ENCODE peak calls at places on chromosomes 3 and 15, in eight cellular contexts. S is lung, X is astrocyte of the spinal cord, G is cardiac fibroblast, A is stomach, E is epithelial cell of esophagus, R is sigmoid colon, N is BE2C. Q is an unnamed sample.
A peak's percentile ranks its signal among the peaks of the same experiment; 100 is the strongest.

GRCh38 chr3:114380233-114380645 is 86.4 kb downstream of the TIGIT start:
- DNase-seq in S (peak; percentile 33), X (peak; percentile 93), G (peak; percentile 91), A (peak; percentile 29), E (peak; percentile 43), R (peak; percentile 87), N (no peak), Q (peak; percentile 84)

GRCh38 chr3:108661699-108662098 is 72.2 kb downstream of the DZIP3 start:
- DNase-seq in S (no peak), X (no peak), G (peak; percentile 2), A (no peak), E (no peak), R (no peak), N (no peak), Q (no peak)

GRCh38 chr3:188196232-188196990 is 42.5 kb downstream of the LPP start:
- DNase-seq in S (no peak), X (no peak), G (no peak), A (no peak), E (no peak), R (no peak), N (no peak), Q (peak; percentile 36)

GRCh38 chr15:57216288-57216687 is 160.0 kb upstream of the CGNL1 start:
- DNase-seq in S (no peak), X (peak; percentile 85), G (peak; percentile 75), A (no peak), E (peak; percentile 82), R (no peak), N (no peak), Q (peak; percentile 84)

GRCh38 chr3:60384352-60384751 is 866.9 kb downstream of the FHIT start:
- DNase-seq in S (no peak), X (peak; percentile 22), G (no peak), A (no peak), E (no peak), R (no peak), N (no peak), Q (no peak)

GRCh38 chr3:167198949-167199348 is 181.1 kb downstream of the ZBBX start:
- DNase-seq in S (no peak), X (no peak), G (no peak), A (no peak), E (no peak), R (no peak), N (no peak), Q (no peak)

GRCh38 chr3:28130836-28131235 is 110.6 kb upstream of the CMC1 start:
- DNase-seq in S (no peak), X (no peak), G (no peak), A (no peak), E (no peak), R (no peak), N (no peak), Q (no peak)

GRCh38 chr15:79572691-79573340 is 140.7 kb downstream of the MINAR1 start:
- DNase-seq in S (no peak), X (no peak), G (no peak), A (peak; percentile 37), E (no peak), R (no peak), N (no peak), Q (no peak)

GRCh38 chr15:83365370-83365938 is 81.0 kb upstream of the BNC1 start:
- DNase-seq in S (peak; percentile 32), X (peak; percentile 37), G (peak; percentile 84), A (no peak), E (peak; percentile 88), R (no peak), N (peak; percentile 32), Q (peak; percentile 64)

GRCh38 chr3:183008303-183008702 is 28.0 kb upstream of the DCUN1D1 start:
- DNase-seq in S (no peak), X (no peak), G (no peak), A (no peak), E (no peak), R (no peak), N (no peak), Q (no peak)

GRCh38 chr3:44530957-44531356 is 24.0 kb upstream of the ZKSCAN7 start:
- DNase-seq in S (no peak), X (no peak), G (no peak), A (no peak), E (no peak), R (no peak), N (no peak), Q (no peak)

GRCh38 chr3:12963869-12964712 is 109.1 kb downstream of the IQSEC1 start:
- DNase-seq in S (no peak), X (peak; percentile 20), G (peak; percentile 45), A (no peak), E (no peak), R (no peak), N (no peak), Q (peak; percentile 37)

GRCh38 chr3:23653647-23654525 is 151.9 kb upstream of the UBE2E1 start:
- DNase-seq in S (no peak), X (no peak), G (no peak), A (no peak), E (no peak), R (no peak), N (no peak), Q (no peak)

GRCh38 chr3:112628038-112628437 is 12.9 kb downstream of the CCDC80 start:
- DNase-seq in S (no peak), X (no peak), G (no peak), A (no peak), E (no peak), R (no peak), N (no peak), Q (no peak)

DNA sequence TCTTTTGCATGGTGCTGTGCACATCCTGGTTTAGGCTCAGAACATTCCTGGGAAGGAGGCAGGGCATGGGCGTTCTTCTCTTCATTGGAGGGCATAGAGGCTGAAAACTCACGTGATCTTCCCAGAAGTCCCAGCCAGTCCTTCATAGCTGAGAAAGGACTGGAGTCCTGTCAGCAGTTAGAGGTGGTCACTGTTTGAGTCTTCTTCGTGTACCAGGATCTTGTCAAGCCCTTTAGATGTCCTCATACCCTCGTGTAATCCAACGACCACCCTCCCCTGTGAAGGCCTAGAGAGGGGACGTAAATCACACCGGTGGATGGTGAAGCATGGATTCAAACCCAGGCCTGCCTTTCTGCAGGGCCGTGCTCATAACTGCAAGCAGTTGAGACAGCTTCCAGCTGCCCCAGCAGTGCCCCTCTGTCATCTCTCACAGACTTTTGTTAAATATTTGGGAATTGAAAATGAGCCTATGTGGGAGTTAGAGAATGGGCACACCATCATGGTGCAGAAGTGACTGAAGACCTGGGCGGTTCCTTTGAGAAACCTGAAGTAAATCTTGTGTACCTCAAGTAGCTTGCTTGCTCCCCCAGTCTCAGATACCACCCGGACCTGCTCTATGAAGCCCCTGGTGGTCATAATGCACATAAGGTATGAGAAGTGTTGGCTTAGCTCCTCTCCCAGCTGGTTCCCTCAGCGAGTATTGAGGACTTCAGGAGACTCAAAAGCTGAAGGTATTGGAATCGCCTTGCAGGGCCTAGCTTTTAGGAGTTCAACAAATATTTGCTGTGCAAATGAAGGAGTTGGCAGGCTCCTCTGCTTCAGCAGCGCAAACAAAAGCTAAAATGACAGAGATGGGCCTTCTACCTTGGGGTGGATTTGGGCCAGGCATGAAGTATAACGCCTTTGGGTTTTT is 1.4 kb downstream of the CMTM8 start:
- DNase-seq in S (peak; percentile 40), X (peak; percentile 40), G (peak; percentile 57), A (peak; percentile 61), E (peak; percentile 35), R (no peak), N (peak; percentile 21), Q (no peak)
- TF ChIP-seq CTCF in S (peak; percentile 12), X (peak; percentile 49), G (peak; percentile 44), A (no peak), E (peak; percentile 41), R (no peak), N (peak; percentile 50), Q (no peak)

DNA sequence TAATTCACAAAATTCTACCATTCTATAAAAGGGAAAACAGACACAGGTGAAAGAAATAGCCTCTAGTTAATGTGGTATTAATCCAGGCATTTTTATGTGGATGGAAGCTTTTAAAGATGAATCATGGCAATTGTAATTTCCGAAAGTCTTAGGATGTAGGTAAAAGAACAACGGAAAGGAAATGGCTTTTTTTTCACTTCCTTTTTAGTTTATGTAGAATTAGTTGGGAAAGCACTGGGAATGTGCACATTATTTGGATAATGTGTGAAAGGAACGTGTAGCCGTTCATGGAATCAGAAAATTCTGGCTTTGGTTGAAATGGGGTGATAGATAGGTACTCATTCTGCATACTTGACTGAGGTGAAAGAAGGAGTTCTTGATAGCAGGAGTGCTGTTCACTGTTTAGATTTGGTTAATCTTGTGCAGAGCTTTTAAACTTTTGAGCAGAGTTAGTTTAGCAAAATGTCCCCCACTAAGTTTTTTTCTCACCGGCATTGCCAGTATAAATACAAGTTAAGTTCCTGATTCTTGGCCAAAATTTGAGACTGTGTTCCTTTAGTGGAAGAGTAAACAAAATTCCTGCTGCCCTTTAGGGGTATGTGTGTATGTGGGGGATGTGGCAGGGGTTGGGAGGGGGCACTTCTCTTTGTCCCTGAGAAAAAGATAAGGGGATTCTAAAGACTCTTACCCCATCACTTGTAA is 20.2 kb upstream of the UTS2B start:
- DNase-seq in S (no peak), X (no peak), G (peak; percentile 78), A (no peak), E (no peak), R (no peak), N (no peak), Q (no peak)
- H3K4me3 ChIP-seq in S (no peak overlapping the region), X (no peak overlapping the region), G (peak overlapping the region; percentile 28), A (no peak overlapping the region), E (no peak overlapping the region), R (no peak overlapping the region), N (no peak overlapping the region), Q (no peak overlapping the region)

GRCh38 chr3:120983321-120983665 is 75.3 kb downstream of the STXBP5L start:
- DNase-seq in S (no peak), X (no peak), G (no peak), A (no peak), E (no peak), R (no peak), N (no peak), Q (no peak)

GRCh38 chr3:120983841-120984240 is 75.8 kb downstream of the STXBP5L start:
- DNase-seq in S (no peak), X (no peak), G (no peak), A (no peak), E (peak; percentile 16), R (no peak), N (no peak), Q (no peak)

GRCh38 chr3:120985242-120985641 is 77.2 kb downstream of the STXBP5L start:
- DNase-seq in S (no peak), X (no peak), G (no peak), A (no peak), E (no peak), R (no peak), N (no peak), Q (no peak)

GRCh38 chr3:120982608-120983320 is 74.8 kb downstream of the STXBP5L start:
- DNase-seq in S (no peak), X (no peak), G (no peak), A (no peak), E (no peak), R (no peak), N (no peak), Q (no peak)
- TF ChIP-seq CTCF in S (no peak), X (no peak), G (no peak), A (no peak), E (no peak), R (no peak), N (no peak), Q (no peak)

DNA sequence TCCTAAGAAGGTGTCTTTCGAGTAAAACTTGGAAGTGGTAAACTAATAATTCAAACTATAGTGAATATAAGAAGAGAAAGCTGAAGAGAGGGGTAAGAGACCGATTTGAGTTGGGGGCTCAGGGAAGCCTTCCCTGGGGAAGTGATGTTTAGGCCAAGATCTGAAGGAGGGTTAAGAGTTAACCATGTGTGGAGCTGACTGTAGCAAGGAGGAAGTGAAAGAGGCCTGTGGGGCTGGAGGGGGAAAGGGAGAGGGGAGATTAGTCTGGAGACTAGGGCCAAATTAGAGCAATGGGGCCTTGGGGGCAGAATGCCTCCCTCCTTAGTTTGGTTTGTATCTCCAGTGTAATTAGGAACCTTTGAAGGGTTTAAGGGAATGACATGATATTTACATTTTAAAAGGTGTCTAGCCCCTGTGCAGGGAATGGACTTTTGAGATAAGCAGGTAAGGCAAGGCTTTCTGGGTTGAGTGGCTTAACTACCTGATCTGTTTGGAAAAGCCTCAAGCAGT is 2.2 kb downstream of the ZNF592 start:
- DNase-seq in S (no peak), X (no peak), G (no peak), A (no peak), E (no peak), R (no peak), N (no peak), Q (no peak)
- H3K4me3 ChIP-seq in S (no peak overlapping the region), X (no peak overlapping the region), G (peak overlapping the region; percentile 21), A (peak overlapping the region; percentile 87), E (no peak overlapping the region), R (no peak overlapping the region), N (no peak overlapping the region), Q (peak overlapping the region; percentile 80)

Q was measured in foreskin fibroblast.